ENCODE peak calls at places on chromosomes 13 and 19, in nine cellular contexts. Z, U, O, I, L, P, T, E and H are unnamed samples.

GRCh38 chr13:98285317-98285716 is 108.2 kb upstream of the RNF113B start:
- DNase-seq in O (no peak), L (no peak), I (no peak), Z (no peak), U (no peak), T (no peak), P (no peak), E (no peak), H (no peak)

GRCh38 chr19:246551-246950 is 44.7 kb downstream of the PLPP2 start:
- DNase-seq in Z (no peak), E (no peak), L (peak; percentile 47), T (no peak), O (no peak), P (no peak), I (no peak), U (peak; percentile 24), H (peak; percentile 64)

GRCh38 chr19:12800344-12800732 is 1.3 kb downstream of the PRDX2 start:
- DNase-seq in U (no peak), Z (no peak), I (no peak), E (no peak), T (no peak), O (no peak), L (no peak), P (no peak), H (no peak)

GRCh38 chr19:572891-573825 is 762 bp downstream of the BSG start:
- DNase-seq in Z (peak; percentile 36), I (peak; percentile 43), E (peak; percentile 69), O (no peak), U (peak; percentile 71), T (peak; percentile 81), P (peak; percentile 66), L (peak; percentile 48), H (peak; percentile 91)

GRCh38 chr13:19670147-19670546 is 36.7 kb downstream of the MPHOSPH8 start:
- DNase-seq in Z (no peak), I (no peak), P (no peak), U (no peak), O (no peak), T (no peak), E (no peak), L (no peak), H (no peak)

GRCh38 chr19:55165952-55166529 is 372 bp downstream of the DNAAF3 start:
- DNase-seq in I (peak; percentile 68), U (peak; percentile 82), Z (peak; percentile 79), T (peak; percentile 54), L (peak; percentile 75), O (peak; percentile 46), E (peak; percentile 91), P (peak; percentile 77), H (peak; percentile 67)

GRCh38 chr19:41860419-41861097 is 503 bp downstream of the RPS19 start:
- DNase-seq in L (no peak), I (no peak), Z (no peak), E (no peak), P (peak; percentile 44), O (no peak), U (peak; percentile 47), T (no peak), H (no peak)

GRCh38 chr13:75101348-75101747 is 380.6 kb downstream of the TBC1D4 start:
- DNase-seq in I (no peak), O (no peak), U (no peak), E (no peak), L (no peak), T (no peak), Z (no peak), P (no peak), H (no peak)

GRCh38 chr13:99600318-99600717 is 99.0 kb downstream of the TM9SF2 start:
- DNase-seq in U (no peak), E (peak; percentile 37), P (no peak), Z (peak; percentile 44), T (no peak), L (no peak), I (no peak), O (no peak), H (no peak)

GRCh38 chr13:49020940-49021548 is 45.3 kb downstream of the FNDC3A start:
- DNase-seq in E (no peak), I (no peak), O (no peak), U (no peak), T (no peak), Z (no peak), L (no peak), P (peak; percentile 8), H (no peak)

GRCh38 chr13:38409771-38410170 is 60.1 kb downstream of the UFM1 start:
- DNase-seq in I (no peak), O (no peak), Z (no peak), P (no peak), L (no peak), E (no peak), U (no peak), T (no peak), H (no peak)

GRCh38 chr19:22256856-22257255 is 29.4 kb upstream of the ZNF729 start:
- DNase-seq in O (no peak), L (no peak), U (no peak), I (no peak), Z (no peak), E (no peak), T (no peak), P (no peak), H (no peak)

GRCh38 chr13:22468055-22468454 is 712.7 kb upstream of the SGCG start:
- DNase-seq in O (no peak), U (no peak), I (no peak), P (no peak), T (no peak), Z (no peak), E (no peak), L (no peak), H (no peak)

GRCh38 chr19:30711296-30711695 is 339.1 kb downstream of the ZNF536 start:
- DNase-seq in I (no peak), E (no peak), U (no peak), O (no peak), Z (no peak), P (no peak), L (no peak), T (no peak), H (no peak)

DNA sequence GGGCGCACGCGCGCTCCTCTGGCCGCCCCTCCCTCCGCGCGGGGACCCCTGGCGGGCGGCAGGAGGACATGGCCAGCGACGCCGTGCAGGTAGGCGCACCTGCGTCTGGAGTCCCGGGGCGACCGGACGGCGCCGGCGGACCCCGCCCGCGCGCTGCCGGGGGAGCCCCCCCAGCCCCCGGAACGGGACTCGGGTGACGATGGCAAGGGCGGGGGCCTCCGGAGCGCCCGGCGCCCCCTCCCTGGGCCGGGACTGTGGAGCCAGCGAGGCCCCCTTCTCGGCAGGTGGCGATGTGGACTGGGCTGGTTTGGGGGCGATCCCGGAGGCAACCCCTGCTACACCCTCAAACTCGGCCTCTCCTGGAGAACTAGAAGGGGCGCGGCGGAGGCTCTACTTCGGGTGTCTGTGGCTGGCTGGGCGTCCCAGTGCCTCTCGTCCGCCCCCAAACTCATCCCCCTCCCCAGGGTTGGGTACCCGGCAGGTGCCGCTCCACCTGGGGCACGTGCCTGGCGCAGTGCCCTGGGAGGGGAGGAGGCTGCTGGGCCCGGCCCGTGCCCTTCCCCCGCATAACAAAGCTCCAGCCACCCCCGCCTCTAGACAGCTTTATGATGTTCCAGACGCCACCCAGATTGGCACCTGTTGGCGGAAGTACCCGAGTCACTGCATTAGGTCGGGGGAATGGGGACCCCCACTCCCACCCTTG is 499 bp downstream of the PKN1 start:
- DNase-seq in O (peak; percentile 67), U (peak; percentile 52), I (no peak), P (no peak), E (no peak), Z (peak; percentile 66), T (peak; percentile 55), L (peak; percentile 45), H (peak; percentile 43)
- TF ChIP-seq CTCF in O (no peak), U (no peak), I (no peak), P (no peak), E (no peak), Z (no peak), T (no peak), L (no peak), H (no peak)

GRCh38 chr13:109139346-109139745 is 509.9 kb downstream of the MYO16 start:
- DNase-seq in O (no peak), U (no peak), E (no peak), I (no peak), T (no peak), Z (no peak), P (no peak), L (no peak), H (no peak)

GRCh38 chr13:109141716-109142115 is 512.3 kb downstream of the MYO16 start:
- DNase-seq in Z (no peak), P (no peak), E (no peak), L (no peak), U (no peak), O (no peak), T (no peak), I (no peak), H (no peak)

GRCh38 chr13:109136873-109137272 is 507.5 kb downstream of the MYO16 start:
- DNase-seq in L (no peak), I (no peak), P (no peak), Z (no peak), E (no peak), T (no peak), O (no peak), U (no peak), H (no peak)

GRCh38 chr13:109140054-109140776 is 510.8 kb downstream of the MYO16 start:
- DNase-seq in P (no peak), L (no peak), E (no peak), Z (no peak), U (no peak), O (no peak), I (no peak), T (no peak), H (peak; percentile 58)

GRCh38 chr13:109140777-109141354 is 511.5 kb downstream of the MYO16 start:
- DNase-seq in E (no peak), U (no peak), L (no peak), T (no peak), I (no peak), Z (no peak), O (no peak), P (no peak), H (no peak)
- TF ChIP-seq CTCF in E (no peak), U (no peak), L (no peak), T (no peak), I (no peak), Z (no peak), O (no peak), P (no peak), H (no peak)

DNA sequence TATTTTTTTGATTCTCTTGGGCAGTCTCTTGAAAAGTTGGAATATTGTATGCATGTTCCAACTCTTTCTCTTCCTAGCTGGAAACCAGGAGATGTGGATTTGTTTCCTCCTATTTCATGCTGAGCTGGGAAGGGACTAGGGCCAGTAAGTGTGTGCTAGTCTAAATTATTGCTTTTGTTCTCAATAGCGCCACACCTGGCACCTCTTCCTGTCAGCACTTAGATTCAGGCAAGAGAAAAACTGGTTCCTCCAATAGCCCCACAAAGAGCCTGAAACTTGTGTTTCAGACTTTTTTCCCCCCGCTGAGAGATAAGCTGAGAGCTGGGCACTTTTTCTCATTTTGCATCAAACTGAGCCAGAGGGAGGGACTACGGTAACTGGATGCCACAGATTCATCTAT is 353.4 kb downstream of the OLFM4 start:
- DNase-seq in I (no peak), E (peak; percentile 23), O (no peak), U (no peak), P (no peak), Z (no peak), L (no peak), T (no peak), H (no peak)
- TF ChIP-seq CTCF in I (no peak), E (no peak), O (no peak), U (no peak), P (no peak), Z (no peak), L (no peak), T (no peak), H (no peak)

DNA sequence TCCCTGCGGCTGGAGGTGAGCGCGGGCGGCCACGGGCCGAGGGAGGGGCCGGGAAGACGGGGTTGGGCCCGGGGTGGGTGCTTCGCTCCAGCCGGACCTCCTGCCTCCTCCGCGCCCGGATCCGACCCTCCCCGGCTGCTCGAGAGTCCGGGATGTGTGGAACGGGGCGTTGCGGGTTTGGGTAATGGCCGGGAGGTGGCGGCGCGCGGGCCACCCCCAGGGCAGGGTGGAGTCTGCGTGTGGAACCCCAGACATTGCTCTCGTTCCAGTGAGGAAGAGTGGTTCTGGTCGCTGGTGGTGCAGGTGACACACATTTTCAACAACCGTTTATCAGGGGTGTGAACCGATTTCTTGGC is 38.8 kb downstream of the ARHGEF7 start:
- DNase-seq in L (no peak), P (no peak), T (no peak), I (no peak), Z (no peak), U (no peak), O (peak; percentile 51), E (no peak), H (no peak)
- TF ChIP-seq CTCF in L (peak; percentile 35), P (peak; percentile 27), T (no peak), I (peak; percentile 43), Z (no peak), U (no peak), O (peak; percentile 29), E (peak; percentile 31), H (no peak)